ENCODE peak calls at places on chromosomes 2 and 18, in seven cellular contexts. S is RPMI8226; T is stimulated activated CD8-positive, alpha-beta memory T cell treated with anti-CD3 and anti-CD28 coated beads, Interleukin-7, amount 100 ng/mL, for 24 hours; K is T1000; I is GM13976; Z is tibial nerve; D is naive B cell. A is an unnamed sample.

GRCh38 chr2:120291464-120292311 is 39.0 kb downstream of the RALB start:
- DNase-seq in K (no peak), T (no peak), I (no peak), Z (no peak), D (no peak), S (no peak), A (no peak)

GRCh38 chr18:27996792-27997191 is 180.1 kb downstream of the CDH2 start:
- DNase-seq in Z (no peak), K (no peak), I (no peak), S (no peak), D (no peak), T (no peak), A (no peak)

GRCh38 chr18:24414349-24415003 is 12.0 kb upstream of the IMPACT start:
- DNase-seq in I (no peak), K (no peak), D (no peak), T (no peak), S (no peak), Z (no peak), A (no peak)

GRCh38 chr2:31945572-31945935 is 65.3 kb downstream of the MEMO1 start:
- DNase-seq in I (no peak), T (no peak), S (no peak), D (no peak), K (no peak), Z (no peak), A (no peak)

GRCh38 chr2:165745916-165746315 is 48.1 kb downstream of the GALNT3 start:
- DNase-seq in Z (no peak), D (no peak), K (no peak), S (no peak), T (no peak), I (no peak), A (no peak)

GRCh38 chr2:8821276-8822217 is 15.9 kb downstream of the KIDINS220 start:
- DNase-seq in K (no peak), T (no peak), D (no peak), S (no peak), I (no peak), Z (peak), A (peak)

GRCh38 chr2:9519250-9519649 is 36.4 kb downstream of the ADAM17 start:
- DNase-seq in D (no peak), S (no peak), K (no peak), T (no peak), I (no peak), Z (no peak), A (no peak)

GRCh38 chr2:178747767-178748166 is 59.5 kb downstream of the TTN start:
- DNase-seq in S (no peak), T (no peak), Z (no peak), D (no peak), K (no peak), I (no peak), A (no peak)

GRCh38 chr2:210072922-210073509 is 70.6 kb downstream of the RPE start:
- DNase-seq in K (no peak), Z (no peak), S (peak), I (peak), D (no peak), T (no peak), A (no peak)

GRCh38 chr18:48959921-48960920 is 9.5 kb upstream of the SMAD7 start:
- DNase-seq in D (no peak), Z (no peak), T (no peak), I (no peak), S (no peak), K (no peak), A (no peak)

GRCh38 chr2:47767880-47768609 is 14.9 kb upstream of the MSH6 start:
- DNase-seq in K (peak), D (peak), S (peak), T (peak), I (peak), Z (peak), A (peak)

GRCh38 chr2:12303181-12304030 is 413.3 kb upstream of the TRIB2 start:
- DNase-seq in D (no peak), I (no peak), S (no peak), Z (no peak), K (peak), T (no peak), A (no peak)

GRCh38 chr2:238847841-238848565 is at the start of gene TWIST2:
- DNase-seq in Z (peak), K (peak), S (no peak), T (no peak), D (no peak), I (no peak), A (peak)

GRCh38 chr2:120738786-120739771 is 3.4 kb downstream of the GLI2 start:
- DNase-seq in I (no peak), T (no peak), Z (no peak), S (no peak), D (no peak), K (no peak), A (peak)

GRCh38 chr18:70991577-70991976 is 702.7 kb downstream of the SOCS6 start:
- DNase-seq in Z (no peak), D (no peak), I (no peak), K (no peak), T (no peak), S (no peak), A (no peak)

GRCh38 chr2:120589782-120590608 is 145.7 kb upstream of the GLI2 start:
- DNase-seq in K (peak), I (no peak), T (no peak), Z (no peak), D (no peak), S (no peak), A (no peak)

GRCh38 chr2:72895759-72896281 is 8.6 kb downstream of the SPR start:
- DNase-seq in Z (no peak), S (no peak), K (no peak), T (no peak), D (no peak), I (no peak), A (peak)

GRCh38 chr2:77018219-77018618 is 504.0 kb downstream of the LRRTM4 start:
- DNase-seq in I (no peak), Z (no peak), T (no peak), K (no peak), D (no peak), S (no peak), A (no peak)

GRCh38 chr2:48946444-48947048 is 191.0 kb upstream of the LHCGR start:
- DNase-seq in K (peak), S (peak), T (no peak), I (peak), Z (no peak), D (peak), A (peak)

GRCh38 chr2:21452263-21452662 is 328.5 kb downstream of the TDRD15 start:
- DNase-seq in I (no peak), K (no peak), Z (no peak), D (no peak), T (no peak), S (no peak), A (no peak)

GRCh38 chr2:102582845-102583244 is 36.5 kb upstream of the SLC9A2 start:
- DNase-seq in T (no peak), Z (no peak), D (no peak), S (no peak), K (no peak), I (no peak), A (no peak)

GRCh38 chr2:177256695-177257094 is 7.8 kb downstream of the NFE2L2 start:
- DNase-seq in K (no peak), D (no peak), S (no peak), I (no peak), Z (no peak), T (no peak), A (no peak)

GRCh38 chr2:10237392-10238321 is 65.0 kb upstream of the HPCAL1 start:
- DNase-seq in S (no peak), T (no peak), D (no peak), Z (no peak), I (no peak), K (no peak), A (no peak)

GRCh38 chr2:42999856-43000241 is 207.5 kb upstream of the HAAO start:
- DNase-seq in I (no peak), T (no peak), D (no peak), S (no peak), Z (no peak), K (no peak), A (no peak)